ENCODE peak calls at places on chromosomes 6 and 20, in eight cellular contexts. R is kidney tubule cell, U is lung microvascular endothelial cell, G is AG08395, S is kidney, T is glutamatergic neuron, D is choroid plexus epithelial cell, M is Right ventricle myocardium inferior. Z is an unnamed sample.

GRCh38 chr20:24766826-24767622 is 182.0 kb upstream of the CST7 start:
- DNase-seq in U (no peak), D (no peak), G (no peak), R (peak; percentile 65), S (no peak), T (no peak), M (no peak), Z (no peak)

GRCh38 chr6:7273709-7274108 is 39.3 kb downstream of the SSR1 start:
- DNase-seq in U (no peak), T (no peak), M (no peak), S (peak; percentile 48), G (no peak), D (no peak), R (no peak), Z (no peak)

GRCh38 chr20:23296841-23297701 is 53.5 kb upstream of the NXT1 start:
- DNase-seq in G (peak; percentile 83), S (no peak), D (peak; percentile 53), M (no peak), U (no peak), T (no peak), R (no peak), Z (no peak)

GRCh38 chr6:63372951-63373533 is 53.3 kb upstream of the LGSN start:
- DNase-seq in M (no peak), D (no peak), R (no peak), G (no peak), U (no peak), T (no peak), S (no peak), Z (no peak)

GRCh38 chr6:5762561-5762968 is 244.2 kb downstream of the NRN1 start:
- DNase-seq in S (no peak), D (no peak), G (peak; percentile 19), M (peak; percentile 44), R (no peak), U (no peak), T (peak; percentile 47), Z (no peak)

GRCh38 chr20:49394757-49395156 is 87.7 kb downstream of the KCNB1 start:
- DNase-seq in D (no peak), M (no peak), U (no peak), R (no peak), S (no peak), T (no peak), G (no peak), Z (no peak)

GRCh38 chr6:7311920-7312615 is 931 bp downstream of the SSR1 start:
- DNase-seq in D (peak; percentile 9), M (no peak), T (no peak), R (peak; percentile 47), G (no peak), U (peak; percentile 13), S (no peak), Z (no peak)

GRCh38 chr20:49948809-49949507 is 12.8 kb downstream of the RNF114 start:
- DNase-seq in S (no peak), R (peak; percentile 92), T (no peak), U (no peak), D (peak; percentile 97), G (peak; percentile 82), M (no peak), Z (no peak)

GRCh38 chr6:5930143-5930770 is 76.5 kb downstream of the NRN1 start:
- DNase-seq in M (no peak), S (no peak), G (no peak), U (no peak), R (no peak), T (no peak), D (no peak), Z (no peak)

GRCh38 chr6:25257686-25258348 is 21.4 kb upstream of the CARMIL1 start:
- DNase-seq in D (no peak), S (no peak), R (no peak), G (no peak), U (no peak), M (no peak), T (no peak), Z (no peak)

GRCh38 chr20:58086763-58087566 is 141.5 kb downstream of the ANKRD60 start:
- DNase-seq in R (peak; percentile 83), T (peak; percentile 73), M (no peak), D (peak; percentile 69), U (peak; percentile 61), G (peak; percentile 68), S (no peak), Z (no peak)

GRCh38 chr6:161918154-161918553 is 644.3 kb upstream of the AGPAT4 start:
- DNase-seq in T (no peak), D (peak; percentile 57), U (no peak), S (no peak), G (no peak), M (no peak), R (no peak), Z (no peak)

GRCh38 chr20:24970743-24971142 is 21.7 kb downstream of the CST7 start:
- DNase-seq in G (no peak), D (no peak), M (no peak), T (no peak), S (no peak), U (no peak), R (no peak), Z (no peak)

GRCh38 chr6:146090474-146090873 is 61.6 kb downstream of the GRM1 start:
- DNase-seq in S (no peak), M (no peak), R (peak; percentile 78), U (no peak), T (no peak), D (no peak), G (no peak), Z (no peak)

GRCh38 chr20:12394786-12395185 is 477.1 kb downstream of the BTBD3 start:
- DNase-seq in R (peak; percentile 83), T (no peak), M (no peak), S (no peak), U (no peak), G (no peak), D (peak; percentile 77), Z (no peak)

GRCh38 chr6:119497988-119498727 is 148.6 kb upstream of the MAN1A1 start:
- DNase-seq in R (no peak), S (no peak), G (no peak), M (no peak), D (no peak), T (no peak), U (no peak), Z (no peak)

GRCh38 chr6:10429638-10430427 is 15.0 kb upstream of the TFAP2A start:
- DNase-seq in U (peak; percentile 76), M (no peak), T (no peak), D (peak; percentile 64), S (no peak), R (peak; percentile 68), G (peak; percentile 62), Z (no peak)

GRCh38 chr6:134637282-134637681 is 312.6 kb downstream of the ALDH8A1 start:
- DNase-seq in G (no peak), S (no peak), U (no peak), R (no peak), T (no peak), M (no peak), D (no peak), Z (no peak)

GRCh38 chr6:157033428-157034140 is 256.4 kb downstream of the ARID1B start:
- DNase-seq in M (no peak), R (no peak), S (no peak), U (peak; percentile 51), G (no peak), T (no peak), D (peak; percentile 23), Z (no peak)

GRCh38 chr6:43510827-43511163 is 649 bp upstream of the LRRC73 start:
- DNase-seq in M (peak; percentile 62), S (no peak), U (no peak), D (no peak), G (no peak), R (no peak), T (no peak), Z (no peak)

GRCh38 chr6:149910721-149911151 is 12.2 kb downstream of the RAET1G start:
- DNase-seq in D (no peak), R (no peak), S (peak; percentile 46), T (no peak), M (no peak), G (no peak), U (no peak), Z (no peak)

GRCh38 chr6:35494161-35494563 is 2.7 kb downstream of the TEAD3 start:
- DNase-seq in R (peak; percentile 22), T (peak; percentile 46), U (peak; percentile 68), S (no peak), D (no peak), G (peak; percentile 48), M (no peak), Z (no peak)

GRCh38 chr6:50591135-50591534 is 122.2 kb upstream of the TFAP2D start:
- DNase-seq in T (peak; percentile 29), S (no peak), D (no peak), G (no peak), M (no peak), U (no peak), R (no peak), Z (no peak)

GRCh38 chr6:166768761-166769160 is 141.7 kb upstream of the RPS6KA2 start:
- DNase-seq in T (no peak), G (no peak), S (no peak), M (no peak), U (no peak), D (no peak), R (no peak), Z (no peak)

GRCh38 chr6:40164345-40164755 is 230.1 kb upstream of the MOCS1 start:
- DNase-seq in R (no peak), T (no peak), U (no peak), S (peak; percentile 63), G (no peak), M (no peak), D (no peak), Z (no peak)

GRCh38 chr6:78867020-78867369 is 356 bp upstream of the IRAK1BP1 start:
- DNase-seq in T (no peak), G (no peak), R (no peak), S (no peak), D (no peak), U (no peak), M (no peak), Z (no peak)